ENCODE peak calls at places on chromosomes 1 and 21, in seven cellular contexts. U is iPS DF 6.9, K is NCI-H345, A is stomach, C is NCI-H1694, D is T47D, J is GM12891. Z is an unnamed sample.
A peak's percentile ranks its signal among the peaks of the same experiment; 100 is the strongest.

GRCh38 chr1:101257500-101258325 is 20.9 kb downstream of the S1PR1 start:
- DNase-seq in U (no peak), K (no peak), A (peak; percentile 61), C (no peak), D (no peak), J (no peak), Z (no peak)

GRCh38 chr1:36703526-36704208 is 221.0 kb upstream of the CSF3R start:
- DNase-seq in U (peak; percentile 86), K (peak; percentile 83), A (peak; percentile 76), C (peak; percentile 61), D (peak; percentile 66), J (peak; percentile 84), Z (peak; percentile 87)

GRCh38 chr1:225670806-225671733 is 18.1 kb upstream of the ENAH start:
- DNase-seq in U (no peak), K (no peak), A (no peak), C (no peak), D (no peak), J (no peak), Z (no peak)

GRCh38 chr1:10616696-10617095 is 141.9 kb downstream of the PEX14 start:
- DNase-seq in U (no peak), K (no peak), A (no peak), C (no peak), D (no peak), J (no peak), Z (no peak)

GRCh38 chr1:81142099-81142776 is 658.5 kb upstream of the ADGRL2 start:
- DNase-seq in U (no peak), K (no peak), A (no peak), C (no peak), D (no peak), J (no peak), Z (peak; percentile 60)

GRCh38 chr21:46517361-46517760 is 58.7 kb downstream of the DIP2A start:
- DNase-seq in U (no peak), K (no peak), A (peak; percentile 33), C (no peak), D (no peak), J (no peak), Z (no peak)

GRCh38 chr1:192967901-192968300 is 91.3 kb downstream of the UCHL5 start:
- DNase-seq in U (no peak), K (no peak), A (no peak), C (no peak), D (no peak), J (no peak), Z (no peak)

GRCh38 chr1:115651391-115651790 is 9.6 kb downstream of the VANGL1 start:
- DNase-seq in U (no peak), K (no peak), A (no peak), C (no peak), D (no peak), J (no peak), Z (no peak)

Z was measured in GM03348.